ENCODE peak calls at places on chromosomes 16 and 17, in seven cellular contexts. B, T, I, V, U, M and Y are unnamed samples.

GRCh38 chr17:42872251-42872965 is 21.4 kb downstream of the AOC3 start:
- DNase-seq in B (no peak), T (no peak), I (no peak), V (no peak), U (no peak), M (no peak), Y (no peak)

GRCh38 chr17:6638046-6638908 is 2.2 kb downstream of the KIAA0753 start:
- DNase-seq in B (no peak), T (no peak), I (no peak), V (no peak), U (no peak), M (no peak), Y (no peak)

GRCh38 chr17:42683407-42684031 is 1.2 kb downstream of the CNTNAP1 start:
- DNase-seq in B (no peak), T (no peak), I (no peak), V (peak; percentile 66), U (no peak), M (peak; percentile 57), Y (no peak)

GRCh38 chr17:68290268-68290954 is 516 bp downstream of the SLC16A6 start:
- DNase-seq in B (no peak), T (no peak), I (no peak), V (peak; percentile 61), U (no peak), M (no peak), Y (peak; percentile 16)

GRCh38 chr17:49577978-49578893 is 2.6 kb downstream of the NXPH3 start:
- DNase-seq in B (no peak), T (no peak), I (no peak), V (peak; percentile 68), U (no peak), M (no peak), Y (no peak)

GRCh38 chr17:50289268-50289667 is 15.0 kb downstream of the TMEM92 start:
- DNase-seq in B (no peak), T (no peak), I (peak; percentile 88), V (no peak), U (peak; percentile 57), M (no peak), Y (no peak)

GRCh38 chr17:9902116-9902515 is 3.0 kb downstream of the RCVRN start:
- DNase-seq in B (no peak), T (no peak), I (no peak), V (no peak), U (no peak), M (no peak), Y (no peak)

GRCh38 chr17:19747829-19748806 is at the start of gene ALDH3A1:
- DNase-seq in B (no peak), T (no peak), I (no peak), V (no peak), U (peak; percentile 92), M (no peak), Y (no peak)

GRCh38 chr16:12084436-12084835 is 107.9 kb downstream of the SNX29 start:
- DNase-seq in B (no peak), T (no peak), I (no peak), V (no peak), U (no peak), M (no peak), Y (no peak)

GRCh38 chr17:81322271-81323082 is 27.4 kb upstream of the SLC38A10 start:
- DNase-seq in B (no peak), T (no peak), I (no peak), V (peak; percentile 89), U (peak; percentile 47), M (no peak), Y (no peak)

GRCh38 chr17:2122641-2123302 is 67.9 kb downstream of the HIC1 start:
- DNase-seq in B (peak; percentile 66), T (peak; percentile 44), I (peak; percentile 91), V (peak; percentile 55), U (peak; percentile 88), M (peak; percentile 80), Y (no peak)

GRCh38 chr17:76504117-76504516 is 2.9 kb upstream of the RHBDF2 start:
- DNase-seq in B (no peak), T (no peak), I (no peak), V (no peak), U (no peak), M (no peak), Y (no peak)

GRCh38 chr17:6797718-6798351 is 21.8 kb downstream of the FBXO39 start:
- DNase-seq in B (no peak), T (no peak), I (no peak), V (no peak), U (peak; percentile 39), M (no peak), Y (no peak)

GRCh38 chr16:56279132-56279531 is 87.8 kb downstream of the GNAO1 start:
- DNase-seq in B (no peak), T (no peak), I (no peak), V (no peak), U (no peak), M (no peak), Y (no peak)

GRCh38 chr17:45283711-45284110 is 21.8 kb upstream of the SPATA32 start:
- DNase-seq in B (no peak), T (no peak), I (no peak), V (no peak), U (no peak), M (no peak), Y (no peak)

GRCh38 chr17:45287526-45288264 is 25.8 kb upstream of the SPATA32 start:
- DNase-seq in B (no peak), T (no peak), I (no peak), V (no peak), U (no peak), M (peak; percentile 66), Y (no peak)

GRCh38 chr17:45282683-45283644 is 21.1 kb upstream of the SPATA32 start:
- DNase-seq in B (peak; percentile 62), T (no peak), I (peak; percentile 84), V (no peak), U (no peak), M (peak; percentile 87), Y (no peak)

GRCh38 chr17:45286286-45286685 is 24.4 kb upstream of the SPATA32 start:
- DNase-seq in B (no peak), T (no peak), I (no peak), V (no peak), U (no peak), M (no peak), Y (no peak)

DNA sequence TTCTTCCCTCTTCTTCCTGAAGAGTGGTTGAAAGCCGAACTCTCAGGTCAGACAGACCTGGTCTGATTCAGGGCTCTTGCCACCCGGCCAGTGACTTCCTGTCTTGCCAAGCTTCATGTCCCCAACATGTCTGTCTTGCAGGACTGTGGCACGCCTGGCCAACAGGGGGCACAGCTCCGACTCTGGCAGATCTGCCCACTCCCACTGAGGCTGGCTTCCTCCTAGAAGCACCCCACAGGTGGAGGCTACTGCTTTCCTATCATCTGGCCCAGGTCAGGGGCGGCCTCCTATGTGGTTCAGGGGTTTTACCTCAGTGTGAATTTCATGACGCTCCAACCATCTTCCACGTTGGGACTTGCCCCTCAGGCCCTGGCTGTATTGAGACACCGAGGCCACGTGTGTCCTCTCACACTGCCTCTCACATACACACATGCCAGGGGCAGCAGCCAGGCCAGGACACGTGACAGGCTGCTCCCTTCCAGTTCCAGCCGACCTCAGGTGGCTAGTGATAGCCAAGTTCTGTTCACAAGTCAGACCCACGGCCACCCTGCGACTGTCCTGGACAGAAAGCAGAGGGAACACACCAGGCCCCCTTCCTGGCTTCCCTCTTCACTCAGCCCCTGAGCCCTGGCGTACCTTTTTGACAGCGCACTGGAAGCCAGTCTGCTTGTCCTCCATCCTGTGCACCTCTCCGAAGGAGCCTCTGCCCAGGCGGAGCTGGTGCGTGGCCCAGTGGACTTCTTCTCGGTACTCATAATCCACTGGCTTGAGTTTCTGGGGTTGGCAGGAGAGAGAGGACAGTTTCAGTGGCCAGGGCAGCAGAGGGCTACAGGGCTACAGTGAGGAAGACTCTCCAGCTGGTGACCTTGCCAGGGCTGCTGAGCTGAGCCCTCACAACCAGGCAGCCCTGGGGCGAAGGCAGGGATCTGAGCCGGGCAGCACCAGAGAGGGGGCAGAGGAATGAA is 22.6 kb upstream of the SPATA32 start:
- DNase-seq in B (no peak), T (peak; percentile 46), I (no peak), V (no peak), U (no peak), M (peak; percentile 73), Y (no peak)
- TF ChIP-seq CTCF in B (peak; percentile 19), T (no peak), I (no peak), V (peak; percentile 34), U (no peak), M (peak; percentile 35), Y (peak; percentile 19)

DNA sequence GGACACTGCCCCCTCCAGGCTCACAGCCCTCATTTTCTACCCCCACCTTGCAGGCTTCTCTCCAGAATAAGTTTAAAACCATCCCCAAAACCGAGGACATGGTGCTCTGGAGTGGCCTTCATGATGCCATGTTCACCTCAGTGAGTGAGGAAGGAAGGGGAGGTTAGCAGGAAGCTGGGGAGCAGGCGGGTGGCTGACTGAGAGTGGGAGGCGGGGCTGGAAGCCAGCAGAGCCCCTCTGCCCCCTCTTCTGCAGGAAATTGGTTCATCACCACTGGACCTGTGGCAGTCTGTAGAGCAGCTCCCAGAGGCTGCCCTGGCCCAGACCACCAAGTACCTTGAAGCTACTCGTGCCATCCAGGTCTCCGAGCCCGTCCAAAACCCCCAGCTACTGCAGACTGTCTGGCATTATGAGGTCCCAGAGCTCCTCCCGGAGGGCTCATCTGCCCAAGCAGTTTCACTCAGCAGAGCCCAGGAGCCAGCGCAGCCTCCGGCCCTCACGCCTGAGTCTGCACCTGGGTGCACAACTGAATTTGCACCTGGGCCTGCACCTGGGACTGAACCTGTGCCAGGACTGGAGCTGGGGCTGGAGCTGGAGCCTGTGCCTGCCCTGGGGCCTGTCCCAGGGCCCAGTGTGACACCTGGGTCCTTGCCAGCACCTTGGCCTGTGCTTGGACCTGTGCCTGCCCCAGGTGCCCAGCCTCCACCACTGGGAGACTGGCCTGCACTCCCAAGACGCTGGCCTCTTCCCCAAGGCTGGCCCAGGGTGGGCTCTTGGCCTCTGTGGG is 19.0 kb downstream of the C16orf96 start:
- DNase-seq in B (no peak), T (no peak), I (no peak), V (peak; percentile 21), U (no peak), M (no peak), Y (no peak)
- TF ChIP-seq CTCF in B (no peak), T (no peak), I (no peak), V (no peak), U (no peak), M (no peak), Y (no peak)

GRCh38 chr17:39706383-39706782 is 6.5 kb downstream of the ERBB2 start:
- DNase-seq in B (no peak), T (no peak), I (no peak), V (no peak), U (no peak), M (no peak), Y (no peak)

GRCh38 chr17:39702901-39703893 is 3.3 kb downstream of the ERBB2 start:
- DNase-seq in B (no peak), T (no peak), I (no peak), V (peak; percentile 81), U (no peak), M (peak; percentile 49), Y (no peak)

GRCh38 chr17:39703913-39704312 is 4.0 kb downstream of the ERBB2 start:
- DNase-seq in B (no peak), T (no peak), I (no peak), V (no peak), U (no peak), M (no peak), Y (no peak)

GRCh38 chr17:39705786-39706348 is 6.0 kb downstream of the ERBB2 start:
- DNase-seq in B (no peak), T (peak; percentile 39), I (no peak), V (no peak), U (peak; percentile 53), M (peak; percentile 71), Y (no peak)

GRCh38 chr17:39704821-39705551 is 5.1 kb downstream of the ERBB2 start:
- DNase-seq in B (no peak), T (no peak), I (peak; percentile 33), V (no peak), U (no peak), M (no peak), Y (no peak)
- TF ChIP-seq CTCF in B (peak; percentile 56), T (no peak), I (peak; percentile 30), V (no peak), U (no peak), M (peak; percentile 19), Y (no peak)

GRCh38 chr17:15264542-15264941 is 584 bp downstream of the PMP22 start:
- DNase-seq in B (no peak), T (peak; percentile 41), I (no peak), V (no peak), U (no peak), M (peak; percentile 61), Y (no peak)
- TF ChIP-seq CTCF in B (no peak), T (no peak), I (no peak), V (no peak), U (no peak), M (no peak), Y (no peak)